ENCODE peak calls at places on chromosomes 11 and 22, in six cellular contexts. Y is suprapubic skin, T is astrocyte, K is psoas muscle, F is cardiac fibroblast, B is upper lobe of right lung. M is an unnamed sample.

GRCh38 chr11:8597182-8597581 is 3.2 kb upstream of the STK33 start:
- DNase-seq in F (peak; percentile 89), T (peak; percentile 78), Y (no peak), K (no peak), B (no peak), M (peak; percentile 88)

GRCh38 chr22:29310065-29310862 is 3.8 kb downstream of the GAS2L1 start:
- DNase-seq in T (no peak), K (no peak), F (no peak), B (no peak), Y (no peak), M (no peak)

GRCh38 chr22:20655623-20656022 is 118.3 kb upstream of the SERPIND1 start:
- DNase-seq in F (no peak), T (no peak), Y (no peak), K (no peak), B (no peak), M (no peak)

GRCh38 chr11:116719102-116719501 is 53.7 kb downstream of the BUD13 start:
- DNase-seq in F (no peak), T (no peak), Y (no peak), K (no peak), B (no peak), M (no peak)

GRCh38 chr11:86954288-86955110 is 696 bp downstream of the FZD4 start:
- DNase-seq in B (peak; percentile 68), F (no peak), K (peak; percentile 72), T (no peak), Y (no peak), M (no peak)

GRCh38 chr22:25661067-25661466 is 80.9 kb upstream of the MYO18B start:
- DNase-seq in F (peak; percentile 12), B (no peak), Y (no peak), T (peak; percentile 4), K (no peak), M (peak; percentile 20)

GRCh38 chr11:122715883-122716282 is 60.4 kb downstream of the UBASH3B start:
- DNase-seq in F (no peak), B (no peak), Y (no peak), K (no peak), T (no peak), M (no peak)

GRCh38 chr11:86103808-86104207 is 34.9 kb upstream of the PICALM start:
- DNase-seq in K (no peak), B (no peak), T (peak; percentile 44), Y (no peak), F (no peak), M (no peak)

GRCh38 chr11:124725719-124726105 is 14.0 kb upstream of the NRGN start:
- DNase-seq in B (no peak), K (no peak), T (peak; percentile 35), F (peak; percentile 85), Y (no peak), M (peak; percentile 36)

GRCh38 chr22:43320943-43321900 is 21.9 kb downstream of the SCUBE1 start:
- DNase-seq in B (no peak), T (no peak), F (no peak), Y (no peak), K (no peak), M (no peak)

GRCh38 chr11:65041206-65042035 is at the start of gene SAC3D1:
- DNase-seq in T (peak; percentile 46), Y (no peak), K (no peak), B (peak; percentile 88), F (no peak), M (no peak)

GRCh38 chr11:76598426-76598839 is 72.1 kb downstream of the LRRC32 start:
- DNase-seq in T (peak; percentile 31), F (peak; percentile 73), Y (peak; percentile 77), B (peak; percentile 60), K (no peak), M (peak; percentile 55)

GRCh38 chr11:35792148-35792845 is 129.7 kb downstream of the TRIM44 start:
- DNase-seq in B (no peak), T (no peak), Y (no peak), F (no peak), K (no peak), M (no peak)

GRCh38 chr11:129093283-129093682 is 98.8 kb downstream of the ARHGAP32 start:
- DNase-seq in F (no peak), Y (no peak), K (no peak), B (no peak), T (no peak), M (no peak)

GRCh38 chr22:49297871-49298721 is 529.6 kb downstream of the BRD1 start:
- DNase-seq in T (no peak), K (no peak), B (peak; percentile 50), F (no peak), Y (peak; percentile 47), M (no peak)

GRCh38 chr22:39087881-39088687 is 9.0 kb upstream of the APOBEC3H start:
- DNase-seq in K (peak; percentile 54), T (no peak), F (no peak), B (no peak), Y (no peak), M (no peak)

GRCh38 chr22:23315341-23315917 is 135.1 kb downstream of the BCR start:
- DNase-seq in K (peak; percentile 73), Y (no peak), T (peak; percentile 62), B (peak; percentile 80), F (peak; percentile 74), M (peak; percentile 51)

GRCh38 chr11:104572279-104572678 is 326.0 kb downstream of the CASP12 start:
- DNase-seq in Y (no peak), K (no peak), T (peak; percentile 16), B (no peak), F (peak; percentile 27), M (no peak)

GRCh38 chr11:107819361-107820014 is 39.1 kb downstream of the SLC35F2 start:
- DNase-seq in Y (no peak), T (peak; percentile 66), K (no peak), B (no peak), F (peak; percentile 51), M (no peak)

GRCh38 chr22:26610072-26610958 is 7.5 kb downstream of the CRYBB1 start:
- DNase-seq in K (no peak), F (peak; percentile 95), B (no peak), T (peak; percentile 96), Y (no peak), M (peak; percentile 94)

GRCh38 chr11:122601131-122602125 is 54.1 kb upstream of the UBASH3B start:
- DNase-seq in F (peak; percentile 71), K (no peak), Y (no peak), B (no peak), T (peak; percentile 80), M (peak; percentile 89)

GRCh38 chr11:134696455-134696854 is 284.4 kb upstream of the B3GAT1 start:
- DNase-seq in T (no peak), F (no peak), B (no peak), Y (no peak), K (no peak), M (no peak)

GRCh38 chr11:1881442-1882264 is 10.0 kb downstream of the PRR33 start:
- DNase-seq in B (peak; percentile 65), T (no peak), K (peak; percentile 87), Y (peak; percentile 82), F (no peak), M (no peak)

GRCh38 chr22:25008666-25009065 is 56.1 kb downstream of the KIAA1671 start:
- DNase-seq in K (no peak), F (no peak), T (no peak), Y (no peak), B (no peak), M (no peak)

GRCh38 chr11:8593935-8594909 is at the start of gene STK33:
- DNase-seq in Y (no peak), F (no peak), K (peak; percentile 62), T (peak; percentile 15), B (peak; percentile 89), M (no peak)

GRCh38 chr11:34204396-34205279 is 99.2 kb downstream of the NAT10 start:
- DNase-seq in T (peak; percentile 70), K (no peak), Y (no peak), F (peak; percentile 54), B (no peak), M (no peak)

GRCh38 chr11:38718049-38718448 is 2120.0 kb upstream of the RAG2 start:
- DNase-seq in Y (no peak), B (no peak), F (peak; percentile 12), T (peak; percentile 28), K (no peak), M (no peak)

GRCh38 chr11:18634140-18635032 is at the start of gene SPTY2D1:
- DNase-seq in T (peak; percentile 98), B (peak; percentile 99), Y (peak; percentile 100), F (peak; percentile 100), K (peak; percentile 100), M (peak; percentile 99)

GRCh38 chr11:66317322-66317765 is 500 bp upstream of the CD248 start:
- DNase-seq in B (peak; percentile 72), F (peak; percentile 66), K (peak; percentile 70), T (no peak), Y (no peak), M (peak; percentile 76)

GRCh38 chr11:101721270-101721669 is 137.5 kb upstream of the TRPC6 start:
- DNase-seq in Y (no peak), F (peak; percentile 29), B (no peak), K (no peak), T (peak; percentile 2), M (no peak)

GRCh38 chr11:22797081-22797480 is 32.5 kb downstream of the SVIP start:
- DNase-seq in K (no peak), F (no peak), B (no peak), Y (no peak), T (no peak), M (no peak)

DNA sequence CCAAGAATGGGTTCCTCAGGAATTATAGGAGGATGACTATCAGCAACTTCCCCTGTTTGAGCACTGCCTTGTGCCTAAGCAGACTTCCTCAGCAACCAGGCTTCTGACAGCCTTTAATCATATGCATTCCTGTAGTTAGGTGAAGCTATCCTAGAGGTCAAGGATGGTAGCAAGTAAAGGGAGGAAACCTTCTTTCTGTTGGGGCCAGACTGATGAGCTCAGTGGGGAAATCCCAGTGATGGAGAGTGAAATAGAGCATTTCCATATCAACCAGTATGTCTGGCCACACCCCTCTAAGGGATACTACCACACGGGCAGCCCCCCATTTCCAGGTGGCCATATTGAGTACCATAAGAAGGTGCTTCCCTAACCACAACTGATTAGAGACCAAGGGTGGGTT is 89.8 kb downstream of the RASSF10 start:
- DNase-seq in Y (no peak), T (no peak), F (no peak), B (no peak), K (no peak), M (no peak)
- H3K4me3 ChIP-seq in Y (no peak overlapping the region), T (no peak overlapping the region), F (no peak overlapping the region), B (no peak overlapping the region), K (no peak overlapping the region), M (no peak overlapping the region)

GRCh38 chr11:43546561-43547410 is 133.8 kb upstream of the HSD17B12 start:
- DNase-seq in Y (no peak), F (no peak), T (no peak), K (no peak), B (no peak), M (no peak)
- H3K4me3 ChIP-seq in Y (peak overlapping the region; percentile 32), F (no peak overlapping the region), T (no peak overlapping the region), K (peak overlapping the region; percentile 48), B (no peak overlapping the region), M (no peak overlapping the region)

GRCh38 chr11:61041755-61042518 is 60.4 kb upstream of the CD5 start:
- DNase-seq in T (no peak), Y (no peak), F (no peak), B (no peak), K (no peak), M (no peak)
- H3K4me3 ChIP-seq in T (no peak overlapping the region), Y (no peak overlapping the region), F (no peak overlapping the region), B (no peak overlapping the region), K (no peak overlapping the region), M (no peak overlapping the region)

DNA sequence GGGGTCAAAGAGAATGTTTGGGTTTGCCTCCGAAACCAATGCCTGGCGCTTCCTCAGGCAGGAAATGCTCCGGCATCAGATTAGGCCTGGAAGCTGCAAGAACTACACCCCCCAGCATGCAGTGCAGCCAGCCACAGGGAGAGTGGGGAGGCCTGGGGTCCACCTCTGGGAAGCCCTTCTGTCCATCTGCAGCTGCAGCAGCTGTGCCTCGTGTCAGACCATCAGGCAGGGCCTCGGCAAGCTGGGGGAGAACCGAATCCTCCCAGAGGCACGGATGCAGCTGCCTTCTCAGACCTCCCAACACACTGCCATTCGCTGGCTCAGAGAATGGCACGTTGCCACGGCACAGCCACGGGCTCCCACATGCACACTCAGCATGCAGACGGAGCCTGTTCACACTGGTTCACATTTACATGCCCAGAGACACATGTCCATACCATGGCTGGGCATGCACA is 57.4 kb downstream of the NECTIN1 start:
- DNase-seq in T (peak; percentile 10), F (peak; percentile 58), K (peak; percentile 71), B (no peak), Y (no peak), M (peak; percentile 21)
- H3K4me3 ChIP-seq in T (no peak overlapping the region), F (no peak overlapping the region), K (no peak overlapping the region), B (no peak overlapping the region), Y (no peak overlapping the region), M (no peak overlapping the region)